ENCODE peak calls at places on chromosomes 4 and X, in ten cellular contexts. One of them, this sample, is unnamed.

GRCh38 chrX:46173159-46173558 is 372.1 kb downstream of the ZNF674 start:
- DNase-seq in epithelial cell of proximal tubule: no peak
- DNase-seq in heart right ventricle: no peak
- DNase-seq in cerebellum: no peak
- DNase-seq in astrocyte of the spinal cord: no peak
- DNase-seq in CMK: no peak
- DNase-seq in SW480: no peak
- DNase-seq in stimulated activated CD4-positive, alpha-beta T cell treated with anti-CD3 and anti-CD28 coated beads, Interleukin-2, amount 100 ng/mL, for 24 hours: no peak
- DNase-seq in lung microvascular endothelial cell: no peak
- DNase-seq in stromal cell of bone marrow: no peak
- DNase-seq in this sample: no peak

GRCh38 chrX:153876112-153876491 is 9.9 kb downstream of the L1CAM start:
- DNase-seq in epithelial cell of proximal tubule: no peak
- DNase-seq in heart right ventricle: no peak
- DNase-seq in cerebellum: no peak
- DNase-seq in astrocyte of the spinal cord: no peak
- DNase-seq in CMK: no peak
- DNase-seq in SW480: no peak
- DNase-seq in stimulated activated CD4-positive, alpha-beta T cell treated with anti-CD3 and anti-CD28 coated beads, Interleukin-2, amount 100 ng/mL, for 24 hours: no peak
- DNase-seq in lung microvascular endothelial cell: no peak
- DNase-seq in stromal cell of bone marrow: no peak
- DNase-seq in this sample: no peak

GRCh38 chrX:94758130-94758529 is 1084.1 kb downstream of the FAM133A start:
- DNase-seq in epithelial cell of proximal tubule: no peak
- DNase-seq in heart right ventricle: no peak
- DNase-seq in cerebellum: no peak
- DNase-seq in astrocyte of the spinal cord: no peak
- DNase-seq in CMK: no peak
- DNase-seq in SW480: no peak
- DNase-seq in stimulated activated CD4-positive, alpha-beta T cell treated with anti-CD3 and anti-CD28 coated beads, Interleukin-2, amount 100 ng/mL, for 24 hours: no peak
- DNase-seq in lung microvascular endothelial cell: no peak
- DNase-seq in stromal cell of bone marrow: no peak
- DNase-seq in this sample: no peak

GRCh38 chrX:131633285-131633917 is 89.5 kb downstream of the OR13H1 start:
- DNase-seq in epithelial cell of proximal tubule: no peak
- DNase-seq in heart right ventricle: peak; percentile 29
- DNase-seq in cerebellum: peak; percentile 3
- DNase-seq in astrocyte of the spinal cord: peak; percentile 47
- DNase-seq in CMK: peak; percentile 12
- DNase-seq in SW480: peak; percentile 48
- DNase-seq in stimulated activated CD4-positive, alpha-beta T cell treated with anti-CD3 and anti-CD28 coated beads, Interleukin-2, amount 100 ng/mL, for 24 hours: peak; percentile 34
- DNase-seq in lung microvascular endothelial cell: peak; percentile 53
- DNase-seq in stromal cell of bone marrow: peak; percentile 31
- DNase-seq in this sample: peak; percentile 31

GRCh38 chr4:102843273-102843672 is 15.9 kb upstream of the UBE2D3 start:
- DNase-seq in epithelial cell of proximal tubule: peak; percentile 61
- DNase-seq in heart right ventricle: no peak
- DNase-seq in cerebellum: no peak
- DNase-seq in astrocyte of the spinal cord: no peak
- DNase-seq in CMK: no peak
- DNase-seq in SW480: peak; percentile 5
- DNase-seq in stimulated activated CD4-positive, alpha-beta T cell treated with anti-CD3 and anti-CD28 coated beads, Interleukin-2, amount 100 ng/mL, for 24 hours: no peak
- DNase-seq in lung microvascular endothelial cell: no peak
- DNase-seq in stromal cell of bone marrow: no peak
- DNase-seq in this sample: no peak

GRCh38 chr4:155526452-155527169 is 140.0 kb upstream of the GUCY1A1 start:
- DNase-seq in epithelial cell of proximal tubule: no peak
- DNase-seq in heart right ventricle: peak; percentile 43
- DNase-seq in cerebellum: no peak
- DNase-seq in astrocyte of the spinal cord: no peak
- DNase-seq in CMK: no peak
- DNase-seq in SW480: no peak
- DNase-seq in stimulated activated CD4-positive, alpha-beta T cell treated with anti-CD3 and anti-CD28 coated beads, Interleukin-2, amount 100 ng/mL, for 24 hours: no peak
- DNase-seq in lung microvascular endothelial cell: no peak
- DNase-seq in stromal cell of bone marrow: no peak
- DNase-seq in this sample: no peak

GRCh38 chr4:82983450-82983849 is 27.2 kb downstream of the LIN54 start:
- DNase-seq in epithelial cell of proximal tubule: no peak
- DNase-seq in heart right ventricle: no peak
- DNase-seq in cerebellum: no peak
- DNase-seq in astrocyte of the spinal cord: no peak
- DNase-seq in CMK: no peak
- DNase-seq in SW480: no peak
- DNase-seq in stimulated activated CD4-positive, alpha-beta T cell treated with anti-CD3 and anti-CD28 coated beads, Interleukin-2, amount 100 ng/mL, for 24 hours: no peak
- DNase-seq in lung microvascular endothelial cell: no peak
- DNase-seq in stromal cell of bone marrow: no peak
- DNase-seq in this sample: no peak

GRCh38 chr4:188439641-188440311 is 300.5 kb downstream of the TRIML1 start:
- DNase-seq in epithelial cell of proximal tubule: no peak
- DNase-seq in heart right ventricle: peak; percentile 42
- DNase-seq in cerebellum: no peak
- DNase-seq in astrocyte of the spinal cord: no peak
- DNase-seq in CMK: no peak
- DNase-seq in SW480: no peak
- DNase-seq in stimulated activated CD4-positive, alpha-beta T cell treated with anti-CD3 and anti-CD28 coated beads, Interleukin-2, amount 100 ng/mL, for 24 hours: no peak
- DNase-seq in lung microvascular endothelial cell: no peak
- DNase-seq in stromal cell of bone marrow: peak; percentile 33
- DNase-seq in this sample: peak; percentile 32

GRCh38 chr4:48603366-48604003 is 113.4 kb downstream of the ZAR1 start:
- DNase-seq in epithelial cell of proximal tubule: no peak
- DNase-seq in heart right ventricle: no peak
- DNase-seq in cerebellum: no peak
- DNase-seq in astrocyte of the spinal cord: no peak
- DNase-seq in CMK: no peak
- DNase-seq in SW480: no peak
- DNase-seq in stimulated activated CD4-positive, alpha-beta T cell treated with anti-CD3 and anti-CD28 coated beads, Interleukin-2, amount 100 ng/mL, for 24 hours: no peak
- DNase-seq in lung microvascular endothelial cell: no peak
- DNase-seq in stromal cell of bone marrow: no peak
- DNase-seq in this sample: no peak

GRCh38 chrX:116232833-116233232 is 62.3 kb downstream of the AGTR2 start:
- DNase-seq in epithelial cell of proximal tubule: peak; percentile 30
- DNase-seq in heart right ventricle: no peak
- DNase-seq in cerebellum: no peak
- DNase-seq in astrocyte of the spinal cord: peak; percentile 65
- DNase-seq in CMK: no peak
- DNase-seq in SW480: no peak
- DNase-seq in stimulated activated CD4-positive, alpha-beta T cell treated with anti-CD3 and anti-CD28 coated beads, Interleukin-2, amount 100 ng/mL, for 24 hours: no peak
- DNase-seq in lung microvascular endothelial cell: peak; percentile 35
- DNase-seq in stromal cell of bone marrow: peak; percentile 28
- DNase-seq in this sample: no peak

GRCh38 chr4:53706422-53707032 is 115.2 kb upstream of the LNX1 start:
- DNase-seq in epithelial cell of proximal tubule: no peak
- DNase-seq in heart right ventricle: peak; percentile 17
- DNase-seq in cerebellum: no peak
- DNase-seq in astrocyte of the spinal cord: peak; percentile 70
- DNase-seq in CMK: no peak
- DNase-seq in SW480: peak; percentile 42
- DNase-seq in stimulated activated CD4-positive, alpha-beta T cell treated with anti-CD3 and anti-CD28 coated beads, Interleukin-2, amount 100 ng/mL, for 24 hours: no peak
- DNase-seq in lung microvascular endothelial cell: peak; percentile 49
- DNase-seq in stromal cell of bone marrow: peak; percentile 66
- DNase-seq in this sample: no peak

GRCh38 chr4:61003301-61003700 is 196.8 kb upstream of the ADGRL3 start:
- DNase-seq in epithelial cell of proximal tubule: no peak
- DNase-seq in heart right ventricle: no peak
- DNase-seq in cerebellum: no peak
- DNase-seq in astrocyte of the spinal cord: peak; percentile 49
- DNase-seq in CMK: no peak
- DNase-seq in SW480: peak; percentile 59
- DNase-seq in stimulated activated CD4-positive, alpha-beta T cell treated with anti-CD3 and anti-CD28 coated beads, Interleukin-2, amount 100 ng/mL, for 24 hours: no peak
- DNase-seq in lung microvascular endothelial cell: no peak
- DNase-seq in stromal cell of bone marrow: no peak
- DNase-seq in this sample: no peak

GRCh38 chr4:168633071-168633470 is 136.2 kb downstream of the PALLD start:
- DNase-seq in epithelial cell of proximal tubule: no peak
- DNase-seq in heart right ventricle: no peak
- DNase-seq in cerebellum: no peak
- DNase-seq in astrocyte of the spinal cord: peak; percentile 68
- DNase-seq in CMK: no peak
- DNase-seq in SW480: no peak
- DNase-seq in stimulated activated CD4-positive, alpha-beta T cell treated with anti-CD3 and anti-CD28 coated beads, Interleukin-2, amount 100 ng/mL, for 24 hours: no peak
- DNase-seq in lung microvascular endothelial cell: no peak
- DNase-seq in stromal cell of bone marrow: no peak
- DNase-seq in this sample: no peak

GRCh38 chr4:184384056-184384809 is 90.1 kb downstream of the IRF2 start:
- DNase-seq in epithelial cell of proximal tubule: peak; percentile 90
- DNase-seq in heart right ventricle: no peak
- DNase-seq in cerebellum: no peak
- DNase-seq in astrocyte of the spinal cord: peak; percentile 93
- DNase-seq in CMK: no peak
- DNase-seq in SW480: peak; percentile 47
- DNase-seq in stimulated activated CD4-positive, alpha-beta T cell treated with anti-CD3 and anti-CD28 coated beads, Interleukin-2, amount 100 ng/mL, for 24 hours: no peak
- DNase-seq in lung microvascular endothelial cell: peak; percentile 68
- DNase-seq in stromal cell of bone marrow: peak; percentile 90
- DNase-seq in this sample: peak; percentile 46

GRCh38 chr4:7860600-7861158 is 79.0 kb downstream of the AFAP1 start:
- DNase-seq in epithelial cell of proximal tubule: no peak
- DNase-seq in heart right ventricle: no peak
- DNase-seq in cerebellum: peak; percentile 82
- DNase-seq in astrocyte of the spinal cord: no peak
- DNase-seq in CMK: no peak
- DNase-seq in SW480: no peak
- DNase-seq in stimulated activated CD4-positive, alpha-beta T cell treated with anti-CD3 and anti-CD28 coated beads, Interleukin-2, amount 100 ng/mL, for 24 hours: no peak
- DNase-seq in lung microvascular endothelial cell: no peak
- DNase-seq in stromal cell of bone marrow: no peak
- DNase-seq in this sample: no peak

GRCh38 chr4:89110986-89111832 is at the start of gene TIGD2:
- DNase-seq in epithelial cell of proximal tubule: no peak
- DNase-seq in heart right ventricle: peak; percentile 84
- DNase-seq in cerebellum: peak; percentile 94
- DNase-seq in astrocyte of the spinal cord: peak; percentile 85
- DNase-seq in CMK: peak; percentile 65
- DNase-seq in SW480: peak; percentile 79
- DNase-seq in stimulated activated CD4-positive, alpha-beta T cell treated with anti-CD3 and anti-CD28 coated beads, Interleukin-2, amount 100 ng/mL, for 24 hours: peak; percentile 89
- DNase-seq in lung microvascular endothelial cell: peak; percentile 89
- DNase-seq in stromal cell of bone marrow: peak; percentile 66
- DNase-seq in this sample: peak; percentile 96

GRCh38 chr4:64713256-64713840 is 304.1 kb upstream of the TECRL start:
- DNase-seq in epithelial cell of proximal tubule: no peak
- DNase-seq in heart right ventricle: no peak
- DNase-seq in cerebellum: no peak
- DNase-seq in astrocyte of the spinal cord: peak; percentile 51
- DNase-seq in CMK: no peak
- DNase-seq in SW480: peak; percentile 16
- DNase-seq in stimulated activated CD4-positive, alpha-beta T cell treated with anti-CD3 and anti-CD28 coated beads, Interleukin-2, amount 100 ng/mL, for 24 hours: no peak
- DNase-seq in lung microvascular endothelial cell: peak; percentile 38
- DNase-seq in stromal cell of bone marrow: no peak
- DNase-seq in this sample: no peak

GRCh38 chr4:146260521-146260920 is 46.2 kb downstream of the REELD1 start:
- DNase-seq in epithelial cell of proximal tubule: no peak
- DNase-seq in heart right ventricle: no peak
- DNase-seq in cerebellum: no peak
- DNase-seq in astrocyte of the spinal cord: no peak
- DNase-seq in CMK: no peak
- DNase-seq in SW480: no peak
- DNase-seq in stimulated activated CD4-positive, alpha-beta T cell treated with anti-CD3 and anti-CD28 coated beads, Interleukin-2, amount 100 ng/mL, for 24 hours: no peak
- DNase-seq in lung microvascular endothelial cell: no peak
- DNase-seq in stromal cell of bone marrow: no peak
- DNase-seq in this sample: no peak

GRCh38 chr4:156970501-156971167 is 965 bp downstream of the PDGFC start:
- DNase-seq in epithelial cell of proximal tubule: no peak
- DNase-seq in heart right ventricle: peak; percentile 48
- DNase-seq in cerebellum: peak; percentile 7
- DNase-seq in astrocyte of the spinal cord: no peak
- DNase-seq in CMK: no peak
- DNase-seq in SW480: peak; percentile 58
- DNase-seq in stimulated activated CD4-positive, alpha-beta T cell treated with anti-CD3 and anti-CD28 coated beads, Interleukin-2, amount 100 ng/mL, for 24 hours: peak; percentile 10
- DNase-seq in lung microvascular endothelial cell: peak; percentile 78
- DNase-seq in stromal cell of bone marrow: no peak
- DNase-seq in this sample: peak; percentile 86

GRCh38 chrX:77446029-77446585 is 1.1 kb upstream of the FGF16 start:
- DNase-seq in epithelial cell of proximal tubule: no peak
- DNase-seq in heart right ventricle: no peak
- DNase-seq in cerebellum: no peak
- DNase-seq in astrocyte of the spinal cord: no peak
- DNase-seq in CMK: no peak
- DNase-seq in SW480: no peak
- DNase-seq in stimulated activated CD4-positive, alpha-beta T cell treated with anti-CD3 and anti-CD28 coated beads, Interleukin-2, amount 100 ng/mL, for 24 hours: peak; percentile 37
- DNase-seq in lung microvascular endothelial cell: peak; percentile 82
- DNase-seq in stromal cell of bone marrow: no peak
- DNase-seq in this sample: no peak

GRCh38 chr4:119490335-119490734 is 138.3 kb downstream of the PDE5A start:
- DNase-seq in epithelial cell of proximal tubule: no peak
- DNase-seq in heart right ventricle: no peak
- DNase-seq in cerebellum: no peak
- DNase-seq in astrocyte of the spinal cord: peak; percentile 26
- DNase-seq in CMK: no peak
- DNase-seq in SW480: peak; percentile 2
- DNase-seq in stimulated activated CD4-positive, alpha-beta T cell treated with anti-CD3 and anti-CD28 coated beads, Interleukin-2, amount 100 ng/mL, for 24 hours: no peak
- DNase-seq in lung microvascular endothelial cell: peak; percentile 60
- DNase-seq in stromal cell of bone marrow: no peak
- DNase-seq in this sample: no peak

GRCh38 chr4:56907489-56908205 is at the start of gene REST:
- DNase-seq in epithelial cell of proximal tubule: no peak
- DNase-seq in heart right ventricle: peak; percentile 73
- DNase-seq in cerebellum: peak; percentile 27
- DNase-seq in astrocyte of the spinal cord: peak; percentile 56
- DNase-seq in CMK: peak; percentile 41
- DNase-seq in SW480: peak; percentile 42
- DNase-seq in stimulated activated CD4-positive, alpha-beta T cell treated with anti-CD3 and anti-CD28 coated beads, Interleukin-2, amount 100 ng/mL, for 24 hours: peak; percentile 84
- DNase-seq in lung microvascular endothelial cell: peak; percentile 82
- DNase-seq in stromal cell of bone marrow: peak; percentile 31
- DNase-seq in this sample: peak; percentile 90

GRCh38 chr4:36757623-36758311 is 476.4 kb downstream of the DTHD1 start:
- DNase-seq in epithelial cell of proximal tubule: no peak
- DNase-seq in heart right ventricle: no peak
- DNase-seq in cerebellum: no peak
- DNase-seq in astrocyte of the spinal cord: no peak
- DNase-seq in CMK: no peak
- DNase-seq in SW480: no peak
- DNase-seq in stimulated activated CD4-positive, alpha-beta T cell treated with anti-CD3 and anti-CD28 coated beads, Interleukin-2, amount 100 ng/mL, for 24 hours: no peak
- DNase-seq in lung microvascular endothelial cell: no peak
- DNase-seq in stromal cell of bone marrow: no peak
- DNase-seq in this sample: no peak

GRCh38 chr4:1683371-1683902 is 676 bp downstream of the FAM53A start:
- DNase-seq in epithelial cell of proximal tubule: peak; percentile 61
- DNase-seq in heart right ventricle: peak; percentile 9
- DNase-seq in cerebellum: no peak
- DNase-seq in astrocyte of the spinal cord: peak; percentile 82
- DNase-seq in CMK: no peak
- DNase-seq in SW480: peak; percentile 39
- DNase-seq in stimulated activated CD4-positive, alpha-beta T cell treated with anti-CD3 and anti-CD28 coated beads, Interleukin-2, amount 100 ng/mL, for 24 hours: peak; percentile 39
- DNase-seq in lung microvascular endothelial cell: peak; percentile 72
- DNase-seq in stromal cell of bone marrow: peak; percentile 80
- DNase-seq in this sample: no peak

GRCh38 chr4:8913858-8914460 is 42.3 kb upstream of the HMX1 start:
- DNase-seq in epithelial cell of proximal tubule: no peak
- DNase-seq in heart right ventricle: no peak
- DNase-seq in cerebellum: no peak
- DNase-seq in astrocyte of the spinal cord: no peak
- DNase-seq in CMK: no peak
- DNase-seq in SW480: no peak
- DNase-seq in stimulated activated CD4-positive, alpha-beta T cell treated with anti-CD3 and anti-CD28 coated beads, Interleukin-2, amount 100 ng/mL, for 24 hours: no peak
- DNase-seq in lung microvascular endothelial cell: no peak
- DNase-seq in stromal cell of bone marrow: no peak
- DNase-seq in this sample: no peak

GRCh38 chr4:173531085-173531965 is 1.3 kb upstream of the HAND2 start:
- DNase-seq in epithelial cell of proximal tubule: no peak
- DNase-seq in heart right ventricle: peak; percentile 70
- DNase-seq in cerebellum: no peak
- DNase-seq in astrocyte of the spinal cord: no peak
- DNase-seq in CMK: no peak
- DNase-seq in SW480: no peak
- DNase-seq in stimulated activated CD4-positive, alpha-beta T cell treated with anti-CD3 and anti-CD28 coated beads, Interleukin-2, amount 100 ng/mL, for 24 hours: no peak
- DNase-seq in lung microvascular endothelial cell: no peak
- DNase-seq in stromal cell of bone marrow: no peak
- DNase-seq in this sample: peak; percentile 84